ENCODE peak calls at places on chromosomes 4 and X, in five cellular contexts. One of them, this sample, is unnamed.

GRCh38 chr4:77174426-77174825 is 17.4 kb downstream of the CCNG2 start:
- DNase-seq in substantia nigra: no peak
- DNase-seq in SW480: no peak
- DNase-seq in Jurkat, Clone E6-1: no peak
- DNase-seq in AG10803: peak; percentile 46
- DNase-seq in this sample: no peak

GRCh38 chr4:25446611-25447010 is 69.5 kb downstream of the ANAPC4 start:
- DNase-seq in substantia nigra: no peak
- DNase-seq in SW480: no peak
- DNase-seq in Jurkat, Clone E6-1: no peak
- DNase-seq in AG10803: no peak
- DNase-seq in this sample: no peak

GRCh38 chr4:15021301-15021700 is 19.0 kb downstream of the CPEB2 start:
- DNase-seq in substantia nigra: no peak
- DNase-seq in SW480: no peak
- DNase-seq in Jurkat, Clone E6-1: no peak
- DNase-seq in AG10803: no peak
- DNase-seq in this sample: no peak

GRCh38 chr4:113790478-113790877 is 28.9 kb upstream of the CAMK2D start:
- DNase-seq in substantia nigra: no peak
- DNase-seq in Jurkat, Clone E6-1: no peak
- DNase-seq in AG10803: no peak
- DNase-seq in SW480: no peak
- DNase-seq in this sample: no peak

GRCh38 chrX:35562395-35562794 is 235.7 kb upstream of the MAGEB16 start:
- DNase-seq in Jurkat, Clone E6-1: no peak
- DNase-seq in substantia nigra: no peak
- DNase-seq in SW480: no peak
- DNase-seq in AG10803: no peak
- DNase-seq in this sample: no peak

GRCh38 chr4:149441338-149441737 is 374.3 kb downstream of the IQCM start:
- DNase-seq in AG10803: peak; percentile 65
- DNase-seq in SW480: no peak
- DNase-seq in Jurkat, Clone E6-1: no peak
- DNase-seq in substantia nigra: no peak
- DNase-seq in this sample: no peak

GRCh38 chrX:15160558-15160957 is 109.3 kb downstream of the ASB9 start:
- DNase-seq in AG10803: no peak
- DNase-seq in substantia nigra: no peak
- DNase-seq in Jurkat, Clone E6-1: no peak
- DNase-seq in SW480: no peak
- DNase-seq in this sample: no peak

GRCh38 chr4:87489678-87490077 is 39.5 kb downstream of the SPARCL1 start:
- DNase-seq in substantia nigra: no peak
- DNase-seq in SW480: no peak
- DNase-seq in Jurkat, Clone E6-1: no peak
- DNase-seq in AG10803: peak; percentile 57
- DNase-seq in this sample: no peak

GRCh38 chr4:36824682-36825081 is 419.9 kb upstream of the NWD2 start:
- DNase-seq in SW480: no peak
- DNase-seq in AG10803: no peak
- DNase-seq in Jurkat, Clone E6-1: peak; percentile 12
- DNase-seq in substantia nigra: no peak
- DNase-seq in this sample: no peak